ENCODE peak calls at places on chromosomes 4 and X, in seven cellular contexts. H is mesenchymal stem cell, T is H9, R is mesendoderm, V is neuronal stem cell, K is trophoblast cell, F is H1. I is an unnamed sample.

GRCh38 chr4:88802138-88802537 is 104.5 kb upstream of the NAP1L5 start:
- DNase-seq in T (no peak), R (no peak), V (no peak), H (no peak), F (no peak), K (no peak), I (no peak)

GRCh38 chr4:174423257-174423944 is 98.9 kb downstream of the HPGD start:
- DNase-seq in F (no peak), H (peak), V (no peak), K (peak), T (no peak), R (no peak), I (peak)

GRCh38 chr4:39331191-39331590 is 35.0 kb downstream of the RFC1 start:
- DNase-seq in F (no peak), R (peak), K (no peak), V (no peak), T (no peak), H (no peak), I (peak)

GRCh38 chr4:107519057-107519456 is 201.0 kb downstream of the PAPSS1 start:
- DNase-seq in K (no peak), V (peak), T (no peak), F (no peak), H (peak), R (peak), I (peak)

GRCh38 chr4:154559141-154559841 is 3.5 kb upstream of the FGB start:
- DNase-seq in V (peak), T (peak), R (peak), H (peak), F (no peak), K (peak), I (peak)

GRCh38 chrX:79080131-79080530 is 64.4 kb upstream of the GPR174 start:
- DNase-seq in K (no peak), T (no peak), H (no peak), F (no peak), V (no peak), R (no peak), I (no peak)

GRCh38 chr4:176668324-176668723 is 124.4 kb downstream of the VEGFC start:
- DNase-seq in F (no peak), T (no peak), H (no peak), K (no peak), R (no peak), V (no peak), I (no peak)

GRCh38 chr4:112767386-112767785 is 130.4 kb downstream of the LARP7 start:
- DNase-seq in K (no peak), R (no peak), T (no peak), V (no peak), H (no peak), F (peak), I (no peak)

GRCh38 chr4:10381146-10381545 is 76.1 kb downstream of the ZNF518B start:
- DNase-seq in R (no peak), K (no peak), T (no peak), H (no peak), V (no peak), F (no peak), I (no peak)

GRCh38 chr4:109389367-109390118 is 44.1 kb upstream of the SEC24B start:
- DNase-seq in H (peak), T (no peak), F (no peak), V (no peak), K (no peak), R (peak), I (no peak)

GRCh38 chrX:123138473-123138872 is 45.6 kb upstream of the GRIA3 start:
- DNase-seq in K (no peak), H (no peak), F (no peak), R (peak), T (no peak), V (no peak), I (no peak)

GRCh38 chr4:40848251-40848650 is 98.5 kb downstream of the NSUN7 start:
- DNase-seq in F (no peak), T (no peak), K (no peak), R (peak), H (no peak), V (no peak), I (peak)

GRCh38 chr4:65825121-65825520 is 154.8 kb upstream of the EPHA5 start:
- DNase-seq in H (peak), R (no peak), F (no peak), T (no peak), K (no peak), V (no peak), I (peak)

GRCh38 chr4:141569141-141569540 is 67.2 kb upstream of the IL15 start:
- DNase-seq in F (no peak), K (no peak), R (no peak), T (no peak), H (peak), V (no peak), I (peak)

GRCh38 chr4:76990288-76991080 is 40.9 kb downstream of the SEPTIN11 start:
- DNase-seq in R (peak), H (peak), V (no peak), K (no peak), T (no peak), F (no peak), I (peak)

GRCh38 chr4:109861271-109861670 is 13.4 kb downstream of the LRIT3 start:
- DNase-seq in T (no peak), F (no peak), V (no peak), R (no peak), K (no peak), H (no peak), I (no peak)

GRCh38 chr4:90184560-90184959 is 57.4 kb downstream of the CCSER1 start:
- DNase-seq in T (no peak), K (peak), H (no peak), F (no peak), R (peak), V (no peak), I (no peak)

GRCh38 chrX:40092808-40093435 is 4.8 kb downstream of the BCOR start:
- DNase-seq in K (no peak), V (no peak), F (no peak), H (peak), R (peak), T (peak), I (no peak)

GRCh38 chr4:18020145-18020670 is 1.3 kb downstream of the LCORL start:
- DNase-seq in T (peak), H (no peak), F (no peak), R (peak), V (no peak), K (no peak), I (peak)

GRCh38 chrX:46812445-46812844 is 24.4 kb upstream of the RP2 start:
- DNase-seq in V (no peak), H (no peak), K (peak), R (peak), T (no peak), F (no peak), I (no peak)

GRCh38 chrX:87900320-87900908 is 382.8 kb downstream of the KLHL4 start:
- DNase-seq in H (peak), T (no peak), K (peak), V (no peak), F (no peak), R (no peak), I (no peak)

GRCh38 chr4:20298986-20299385 is 47.3 kb downstream of the SLIT2 start:
- DNase-seq in R (no peak), T (no peak), F (no peak), V (no peak), K (no peak), H (no peak), I (no peak)

GRCh38 chr4:90030953-90031352 is 96.2 kb upstream of the CCSER1 start:
- DNase-seq in R (peak), H (no peak), V (no peak), K (no peak), F (no peak), T (peak), I (no peak)

GRCh38 chr4:143375326-143376073 is 38.8 kb downstream of the GAB1 start:
- DNase-seq in K (no peak), T (peak), H (peak), R (peak), V (no peak), F (no peak), I (no peak)

GRCh38 chr4:4791299-4791798 is 68.1 kb upstream of the MSX1 start:
- DNase-seq in K (no peak), F (peak), R (no peak), V (peak), T (no peak), H (no peak), I (peak)

GRCh38 chr4:155722816-155723499 is 35.9 kb upstream of the GUCY1B1 start:
- DNase-seq in F (no peak), H (peak), K (no peak), V (no peak), T (no peak), R (peak), I (peak)

GRCh38 chr4:153107246-153107645 is 97.0 kb upstream of the TRIM2 start:
- DNase-seq in T (no peak), F (no peak), H (no peak), K (no peak), V (no peak), R (no peak), I (no peak)

GRCh38 chrX:11908371-11908770 is 150.3 kb downstream of the MSL3 start:
- DNase-seq in V (no peak), H (no peak), R (peak), K (no peak), F (no peak), T (no peak), I (no peak)

GRCh38 chrX:20442597-20442996 is 175.9 kb upstream of the RPS6KA3 start:
- DNase-seq in H (peak), F (peak), K (peak), V (peak), T (peak), R (peak), I (peak)
- H3K23ac ChIP-seq in H (no peak), F (no peak), K (no peak), V (no peak), T (no peak), R (no peak), I (no peak)

GRCh38 chr4:71587995-71588394 is 195.9 kb downstream of the GC start:
- DNase-seq in H (no peak), R (no peak), V (no peak), T (no peak), K (no peak), F (no peak), I (no peak)
- H3K9ac ChIP-seq in H (no peak), R (no peak), V (no peak), T (no peak), K (no peak), F (no peak), I (no peak)

DNA sequence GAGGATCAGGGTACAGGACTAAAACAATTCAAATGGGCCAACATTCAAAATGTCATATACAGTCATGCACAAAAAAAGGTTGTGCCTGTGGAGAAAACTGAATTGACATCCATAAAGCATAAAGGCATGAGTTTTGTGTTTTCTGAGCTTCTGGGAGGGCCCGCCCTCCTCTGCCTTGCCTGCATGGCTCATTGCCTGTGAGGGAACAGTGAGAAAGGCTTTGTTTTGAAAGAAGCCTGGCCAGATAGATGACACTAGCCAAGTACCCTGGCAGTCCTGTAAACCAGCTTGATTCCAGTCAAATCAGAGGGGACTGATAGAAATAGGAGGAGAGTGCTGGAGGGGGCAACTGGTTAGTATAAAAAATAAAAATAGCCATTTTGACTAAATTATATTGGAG is 194.3 kb downstream of the KIT start:
- DNase-seq in H (no peak), F (no peak), T (no peak), K (no peak), R (no peak), V (no peak), I (no peak)
- H3K23ac ChIP-seq in H (no peak), F (no peak), T (no peak), K (no peak), R (no peak), V (no peak), I (no peak)

GRCh38 chrX:29662759-29663503 is 552.4 kb upstream of the MAGEB2 start:
- DNase-seq in F (no peak), K (no peak), V (no peak), R (peak), T (no peak), H (peak), I (peak)

GRCh38 chrX:29662101-29662500 is 553.3 kb upstream of the MAGEB2 start:
- DNase-seq in R (peak), K (no peak), F (no peak), H (peak), V (no peak), T (no peak), I (peak)

GRCh38 chrX:29659911-29660310 is 555.5 kb upstream of the MAGEB2 start:
- DNase-seq in T (no peak), V (no peak), R (no peak), F (no peak), H (no peak), K (no peak), I (no peak)

GRCh38 chrX:29665532-29665931 is 549.8 kb upstream of the MAGEB2 start:
- DNase-seq in T (no peak), H (no peak), V (no peak), F (no peak), K (no peak), R (no peak), I (no peak)

DNA sequence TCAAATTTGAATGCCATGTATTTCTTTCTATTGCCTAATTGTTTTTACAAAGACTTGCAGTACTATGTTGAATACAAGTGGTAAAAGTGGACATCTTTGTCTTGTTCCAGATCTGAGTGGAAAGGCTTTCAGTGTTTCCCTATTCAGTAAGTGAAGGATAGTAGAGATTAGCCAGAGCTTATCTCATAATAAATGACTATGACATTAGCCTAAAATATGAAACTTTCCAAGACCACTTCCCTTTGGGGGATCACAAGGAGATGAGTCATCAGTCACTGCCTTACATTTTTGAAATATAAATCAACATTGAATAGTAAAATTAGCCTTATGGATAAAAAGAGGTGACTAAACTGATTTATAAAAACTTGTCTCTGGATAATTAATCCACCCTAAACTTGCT is 554.1 kb upstream of the MAGEB2 start:
- DNase-seq in H (peak), R (no peak), F (no peak), K (no peak), V (no peak), T (no peak), I (peak)
- H3K9ac ChIP-seq in H (peak), R (no peak), F (no peak), K (no peak), V (no peak), T (no peak), I (no peak)

DNA sequence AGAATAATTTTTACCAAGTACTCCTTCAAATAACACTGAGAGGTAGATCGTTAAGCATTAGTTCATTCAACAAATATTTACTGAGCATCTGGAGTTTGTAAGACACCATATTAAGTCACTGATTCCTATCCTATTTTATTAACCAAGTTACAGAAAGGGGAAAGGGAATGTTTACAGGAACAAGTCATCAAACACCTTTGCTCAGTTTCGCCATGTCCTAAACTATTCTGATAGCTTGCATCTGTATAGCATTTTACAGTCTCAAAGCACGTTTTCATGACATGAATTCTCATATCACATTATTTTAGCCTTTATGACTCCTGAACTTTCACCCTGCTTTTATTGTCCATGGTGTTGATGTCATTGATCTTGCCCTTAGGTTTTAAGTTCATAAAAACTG is 89.2 kb downstream of the AREG start:
- DNase-seq in H (no peak), K (no peak), F (no peak), T (no peak), R (no peak), V (no peak), I (no peak)
- H3K23ac ChIP-seq in H (no peak), K (no peak), F (no peak), T (no peak), R (no peak), V (no peak), I (no peak)

DNA sequence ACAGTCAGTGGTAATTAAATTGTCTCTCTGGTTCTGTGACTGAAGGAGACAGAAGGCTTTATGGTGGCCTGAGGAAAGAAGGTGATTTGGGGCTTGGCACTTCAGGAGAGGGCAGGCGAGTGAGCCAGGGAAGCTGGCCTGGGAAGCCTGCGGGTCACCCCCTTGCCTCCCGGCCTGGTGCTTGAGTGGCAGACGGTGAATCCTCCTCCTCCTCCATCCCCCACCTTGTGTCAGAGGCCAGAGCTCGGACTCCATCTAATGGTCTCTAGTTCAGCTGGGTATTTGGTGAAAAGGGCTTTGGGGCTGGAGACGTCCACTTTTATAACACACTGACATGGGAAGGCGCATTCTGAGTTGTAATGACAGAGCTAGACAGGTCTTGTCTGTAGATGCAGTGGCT is 8.7 kb downstream of the TMEM187 start:
- DNase-seq in H (no peak), V (no peak), F (no peak), R (no peak), T (no peak), K (no peak), I (no peak)
- H3K9ac ChIP-seq in H (no peak), V (no peak), F (no peak), R (no peak), T (no peak), K (no peak), I (no peak)

GRCh38 chrX:55118574-55118973 is 29.8 kb downstream of the PAGE2 start:
- DNase-seq in K (no peak), R (no peak), H (no peak), T (no peak), F (no peak), V (no peak), I (no peak)
- H3K23ac ChIP-seq in K (no peak), R (no peak), H (no peak), T (no peak), F (no peak), V (no peak), I (no peak)

GRCh38 chrX:23820235-23820782 is 37.3 kb downstream of the SAT1 start:
- DNase-seq in H (no peak), K (no peak), F (no peak), V (no peak), R (no peak), T (no peak), I (no peak)

GRCh38 chrX:23821847-23822246 is 38.9 kb downstream of the SAT1 start:
- DNase-seq in V (no peak), K (no peak), F (no peak), R (no peak), H (no peak), T (no peak), I (no peak)

GRCh38 chrX:23825675-23826074 is 42.7 kb downstream of the SAT1 start:
- DNase-seq in H (no peak), T (no peak), F (no peak), R (no peak), V (no peak), K (no peak), I (no peak)

GRCh38 chrX:23819385-23820234 is 36.6 kb downstream of the SAT1 start:
- DNase-seq in F (no peak), V (no peak), K (no peak), R (no peak), H (peak), T (no peak), I (peak)

DNA sequence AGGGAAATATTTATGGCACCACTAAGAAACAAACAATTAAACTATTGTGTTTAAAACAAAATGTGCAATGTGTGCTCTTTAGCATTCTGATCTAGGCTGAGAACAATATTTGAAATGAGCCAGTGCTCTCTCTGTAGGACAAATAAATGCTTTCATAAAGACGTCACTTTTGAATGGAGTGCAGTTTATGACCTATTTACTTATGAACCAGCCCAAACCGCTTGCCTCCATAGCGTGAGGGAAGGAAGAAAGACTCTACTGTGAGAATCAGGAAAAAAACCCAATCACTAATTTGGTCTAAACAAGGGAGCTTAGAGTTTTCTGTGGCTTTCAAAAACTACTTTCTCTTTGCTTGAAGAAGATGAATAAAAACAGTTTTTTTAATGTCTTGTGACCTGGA is 39.4 kb downstream of the SAT1 start:
- DNase-seq in R (no peak), V (no peak), H (peak), T (no peak), K (no peak), F (no peak), I (peak)
- H3K9ac ChIP-seq in R (no peak), V (no peak), H (peak), T (no peak), K (no peak), F (no peak), I (no peak)

GRCh38 chr4:186728631-186729271 is 5.1 kb upstream of the FAT1 start:
- DNase-seq in T (no peak), H (peak), F (no peak), R (peak), V (no peak), K (no peak), I (no peak)
- H3K23ac ChIP-seq in T (no peak), H (no peak), F (no peak), R (no peak), V (no peak), K (no peak), I (peak)